ENCODE peak calls at places on chromosome 4, in ten cellular contexts. One of them, this sample, is unnamed.

GRCh38 chr4:140038031-140038533 is 115.9 kb downstream of the MAML3 start:
- DNase-seq in fibroblast of lung: peak; percentile 90
- DNase-seq in smooth muscle cell of the brain vasculature: no peak
- DNase-seq in activated CD4-positive, alpha-beta memory T cell treated with anti-CD3 and anti-CD28 coated beads for 36 hours: no peak
- DNase-seq in activated gamma-delta T cell treated with anti-CD3 and anti-CD28 coated beads, Interleukin-2, amount 50 U/mL, for 16 hours: no peak
- DNase-seq in AG09309: no peak
- DNase-seq in GM03348: no peak
- DNase-seq in heart left ventricle: no peak
- DNase-seq in AG04450: no peak
- DNase-seq in NCI-H69: peak; percentile 30
- DNase-seq in this sample: no peak

GRCh38 chr4:74109116-74109791 is 10.3 kb upstream of the CXCL2 start:
- DNase-seq in GM03348: peak; percentile 70
- DNase-seq in activated CD4-positive, alpha-beta memory T cell treated with anti-CD3 and anti-CD28 coated beads for 36 hours: no peak
- DNase-seq in activated gamma-delta T cell treated with anti-CD3 and anti-CD28 coated beads, Interleukin-2, amount 50 U/mL, for 16 hours: no peak
- DNase-seq in fibroblast of lung: peak; percentile 97
- DNase-seq in smooth muscle cell of the brain vasculature: no peak
- DNase-seq in heart left ventricle: peak; percentile 56
- DNase-seq in NCI-H69: no peak
- DNase-seq in AG04450: peak; percentile 74
- DNase-seq in AG09309: peak; percentile 94
- DNase-seq in this sample: no peak

GRCh38 chr4:70437212-70437611 is 34.8 kb upstream of the MUC7 start:
- DNase-seq in fibroblast of lung: no peak
- DNase-seq in NCI-H69: no peak
- DNase-seq in activated CD4-positive, alpha-beta memory T cell treated with anti-CD3 and anti-CD28 coated beads for 36 hours: no peak
- DNase-seq in AG09309: no peak
- DNase-seq in activated gamma-delta T cell treated with anti-CD3 and anti-CD28 coated beads, Interleukin-2, amount 50 U/mL, for 16 hours: no peak
- DNase-seq in GM03348: no peak
- DNase-seq in smooth muscle cell of the brain vasculature: no peak
- DNase-seq in AG04450: no peak
- DNase-seq in heart left ventricle: no peak
- DNase-seq in this sample: no peak

GRCh38 chr4:184434496-184435066 is 39.8 kb downstream of the IRF2 start:
- DNase-seq in activated CD4-positive, alpha-beta memory T cell treated with anti-CD3 and anti-CD28 coated beads for 36 hours: no peak
- DNase-seq in smooth muscle cell of the brain vasculature: no peak
- DNase-seq in activated gamma-delta T cell treated with anti-CD3 and anti-CD28 coated beads, Interleukin-2, amount 50 U/mL, for 16 hours: no peak
- DNase-seq in heart left ventricle: no peak
- DNase-seq in AG09309: no peak
- DNase-seq in GM03348: no peak
- DNase-seq in AG04450: no peak
- DNase-seq in fibroblast of lung: peak; percentile 24
- DNase-seq in NCI-H69: no peak
- DNase-seq in this sample: no peak

GRCh38 chr4:120517966-120518365 is 404.6 kb downstream of the PRDM5 start:
- DNase-seq in NCI-H69: peak; percentile 4
- DNase-seq in activated gamma-delta T cell treated with anti-CD3 and anti-CD28 coated beads, Interleukin-2, amount 50 U/mL, for 16 hours: no peak
- DNase-seq in fibroblast of lung: peak; percentile 69
- DNase-seq in heart left ventricle: peak; percentile 40
- DNase-seq in AG04450: peak; percentile 48
- DNase-seq in AG09309: peak; percentile 49
- DNase-seq in GM03348: peak; percentile 68
- DNase-seq in smooth muscle cell of the brain vasculature: peak; percentile 39
- DNase-seq in activated CD4-positive, alpha-beta memory T cell treated with anti-CD3 and anti-CD28 coated beads for 36 hours: no peak
- DNase-seq in this sample: no peak

GRCh38 chr4:123597586-123597985 is 201.0 kb downstream of the SPRY1 start:
- DNase-seq in AG04450: peak; percentile 21
- DNase-seq in activated gamma-delta T cell treated with anti-CD3 and anti-CD28 coated beads, Interleukin-2, amount 50 U/mL, for 16 hours: no peak
- DNase-seq in NCI-H69: no peak
- DNase-seq in heart left ventricle: no peak
- DNase-seq in activated CD4-positive, alpha-beta memory T cell treated with anti-CD3 and anti-CD28 coated beads for 36 hours: no peak
- DNase-seq in GM03348: peak; percentile 55
- DNase-seq in fibroblast of lung: peak; percentile 83
- DNase-seq in AG09309: peak; percentile 31
- DNase-seq in smooth muscle cell of the brain vasculature: no peak
- DNase-seq in this sample: no peak

GRCh38 chr4:73648478-73648877 is 28.2 kb upstream of the RASSF6 start:
- DNase-seq in AG09309: no peak
- DNase-seq in NCI-H69: peak; percentile 77
- DNase-seq in smooth muscle cell of the brain vasculature: no peak
- DNase-seq in activated CD4-positive, alpha-beta memory T cell treated with anti-CD3 and anti-CD28 coated beads for 36 hours: no peak
- DNase-seq in GM03348: no peak
- DNase-seq in heart left ventricle: no peak
- DNase-seq in fibroblast of lung: no peak
- DNase-seq in AG04450: no peak
- DNase-seq in activated gamma-delta T cell treated with anti-CD3 and anti-CD28 coated beads, Interleukin-2, amount 50 U/mL, for 16 hours: no peak
- DNase-seq in this sample: no peak

GRCh38 chr4:38510201-38510600 is 153.8 kb upstream of the KLF3 start:
- DNase-seq in fibroblast of lung: peak; percentile 16
- DNase-seq in NCI-H69: no peak
- DNase-seq in activated CD4-positive, alpha-beta memory T cell treated with anti-CD3 and anti-CD28 coated beads for 36 hours: no peak
- DNase-seq in AG09309: no peak
- DNase-seq in activated gamma-delta T cell treated with anti-CD3 and anti-CD28 coated beads, Interleukin-2, amount 50 U/mL, for 16 hours: no peak
- DNase-seq in heart left ventricle: no peak
- DNase-seq in AG04450: no peak
- DNase-seq in GM03348: no peak
- DNase-seq in smooth muscle cell of the brain vasculature: no peak
- DNase-seq in this sample: no peak

GRCh38 chr4:25504932-25505636 is 128.0 kb downstream of the ANAPC4 start:
- DNase-seq in heart left ventricle: no peak
- DNase-seq in fibroblast of lung: no peak
- DNase-seq in AG09309: no peak
- DNase-seq in smooth muscle cell of the brain vasculature: no peak
- DNase-seq in AG04450: no peak
- DNase-seq in activated gamma-delta T cell treated with anti-CD3 and anti-CD28 coated beads, Interleukin-2, amount 50 U/mL, for 16 hours: no peak
- DNase-seq in GM03348: no peak
- DNase-seq in activated CD4-positive, alpha-beta memory T cell treated with anti-CD3 and anti-CD28 coated beads for 36 hours: no peak
- DNase-seq in NCI-H69: no peak
- DNase-seq in this sample: no peak

GRCh38 chr4:147723316-147723715 is 8.6 kb upstream of the ARHGAP10 start:
- DNase-seq in AG04450: no peak
- DNase-seq in NCI-H69: no peak
- DNase-seq in fibroblast of lung: no peak
- DNase-seq in smooth muscle cell of the brain vasculature: no peak
- DNase-seq in GM03348: peak; percentile 43
- DNase-seq in AG09309: no peak
- DNase-seq in heart left ventricle: no peak
- DNase-seq in activated CD4-positive, alpha-beta memory T cell treated with anti-CD3 and anti-CD28 coated beads for 36 hours: no peak
- DNase-seq in activated gamma-delta T cell treated with anti-CD3 and anti-CD28 coated beads, Interleukin-2, amount 50 U/mL, for 16 hours: no peak
- DNase-seq in this sample: no peak

GRCh38 chr4:1330761-1331590 is 16.0 kb upstream of the UVSSA start:
- DNase-seq in NCI-H69: no peak
- DNase-seq in heart left ventricle: no peak
- DNase-seq in GM03348: no peak
- DNase-seq in fibroblast of lung: no peak
- DNase-seq in AG04450: no peak
- DNase-seq in AG09309: no peak
- DNase-seq in smooth muscle cell of the brain vasculature: no peak
- DNase-seq in activated CD4-positive, alpha-beta memory T cell treated with anti-CD3 and anti-CD28 coated beads for 36 hours: peak; percentile 72
- DNase-seq in activated gamma-delta T cell treated with anti-CD3 and anti-CD28 coated beads, Interleukin-2, amount 50 U/mL, for 16 hours: peak; percentile 54
- DNase-seq in this sample: no peak

GRCh38 chr4:101171747-101172146 is 175.6 kb downstream of the PPP3CA start:
- DNase-seq in NCI-H69: no peak
- DNase-seq in GM03348: no peak
- DNase-seq in AG04450: no peak
- DNase-seq in AG09309: no peak
- DNase-seq in activated CD4-positive, alpha-beta memory T cell treated with anti-CD3 and anti-CD28 coated beads for 36 hours: no peak
- DNase-seq in heart left ventricle: no peak
- DNase-seq in activated gamma-delta T cell treated with anti-CD3 and anti-CD28 coated beads, Interleukin-2, amount 50 U/mL, for 16 hours: no peak
- DNase-seq in smooth muscle cell of the brain vasculature: no peak
- DNase-seq in fibroblast of lung: peak; percentile 61
- DNase-seq in this sample: no peak

GRCh38 chr4:4840351-4840750 is 19.1 kb upstream of the MSX1 start:
- DNase-seq in activated gamma-delta T cell treated with anti-CD3 and anti-CD28 coated beads, Interleukin-2, amount 50 U/mL, for 16 hours: no peak
- DNase-seq in NCI-H69: no peak
- DNase-seq in AG09309: no peak
- DNase-seq in GM03348: no peak
- DNase-seq in AG04450: no peak
- DNase-seq in heart left ventricle: no peak
- DNase-seq in activated CD4-positive, alpha-beta memory T cell treated with anti-CD3 and anti-CD28 coated beads for 36 hours: no peak
- DNase-seq in fibroblast of lung: no peak
- DNase-seq in smooth muscle cell of the brain vasculature: no peak
- DNase-seq in this sample: no peak

GRCh38 chr4:173499568-173500535 is 30.2 kb downstream of the HAND2 start:
- DNase-seq in activated gamma-delta T cell treated with anti-CD3 and anti-CD28 coated beads, Interleukin-2, amount 50 U/mL, for 16 hours: no peak
- DNase-seq in smooth muscle cell of the brain vasculature: no peak
- DNase-seq in AG04450: no peak
- DNase-seq in NCI-H69: peak; percentile 23
- DNase-seq in activated CD4-positive, alpha-beta memory T cell treated with anti-CD3 and anti-CD28 coated beads for 36 hours: no peak
- DNase-seq in heart left ventricle: no peak
- DNase-seq in GM03348: no peak
- DNase-seq in fibroblast of lung: no peak
- DNase-seq in AG09309: no peak
- DNase-seq in this sample: no peak

GRCh38 chr4:106864231-106864630 is 171.9 kb downstream of the DKK2 start:
- DNase-seq in activated CD4-positive, alpha-beta memory T cell treated with anti-CD3 and anti-CD28 coated beads for 36 hours: no peak
- DNase-seq in heart left ventricle: no peak
- DNase-seq in AG09309: peak; percentile 44
- DNase-seq in NCI-H69: no peak
- DNase-seq in activated gamma-delta T cell treated with anti-CD3 and anti-CD28 coated beads, Interleukin-2, amount 50 U/mL, for 16 hours: no peak
- DNase-seq in AG04450: no peak
- DNase-seq in fibroblast of lung: peak; percentile 86
- DNase-seq in GM03348: peak; percentile 54
- DNase-seq in smooth muscle cell of the brain vasculature: peak; percentile 36
- DNase-seq in this sample: no peak

GRCh38 chr4:38677466-38677865 is 13.5 kb downstream of the KLF3 start:
- DNase-seq in activated gamma-delta T cell treated with anti-CD3 and anti-CD28 coated beads, Interleukin-2, amount 50 U/mL, for 16 hours: no peak
- DNase-seq in fibroblast of lung: no peak
- DNase-seq in GM03348: no peak
- DNase-seq in activated CD4-positive, alpha-beta memory T cell treated with anti-CD3 and anti-CD28 coated beads for 36 hours: no peak
- DNase-seq in AG09309: no peak
- DNase-seq in smooth muscle cell of the brain vasculature: no peak
- DNase-seq in NCI-H69: no peak
- DNase-seq in heart left ventricle: no peak
- DNase-seq in AG04450: no peak
- DNase-seq in this sample: no peak

GRCh38 chr4:2510351-2511259 is 25.8 kb upstream of the FAM193A start:
- DNase-seq in GM03348: no peak
- DNase-seq in activated CD4-positive, alpha-beta memory T cell treated with anti-CD3 and anti-CD28 coated beads for 36 hours: no peak
- DNase-seq in heart left ventricle: no peak
- DNase-seq in NCI-H69: no peak
- DNase-seq in AG04450: no peak
- DNase-seq in fibroblast of lung: no peak
- DNase-seq in smooth muscle cell of the brain vasculature: no peak
- DNase-seq in AG09309: no peak
- DNase-seq in activated gamma-delta T cell treated with anti-CD3 and anti-CD28 coated beads, Interleukin-2, amount 50 U/mL, for 16 hours: no peak
- DNase-seq in this sample: no peak

GRCh38 chr4:4659871-4660651 is 118.2 kb upstream of the STX18 start:
- DNase-seq in GM03348: peak; percentile 92
- DNase-seq in NCI-H69: no peak
- DNase-seq in heart left ventricle: no peak
- DNase-seq in fibroblast of lung: peak; percentile 94
- DNase-seq in smooth muscle cell of the brain vasculature: peak; percentile 78
- DNase-seq in AG04450: peak; percentile 74
- DNase-seq in activated CD4-positive, alpha-beta memory T cell treated with anti-CD3 and anti-CD28 coated beads for 36 hours: no peak
- DNase-seq in activated gamma-delta T cell treated with anti-CD3 and anti-CD28 coated beads, Interleukin-2, amount 50 U/mL, for 16 hours: no peak
- DNase-seq in AG09309: peak; percentile 61
- DNase-seq in this sample: no peak

GRCh38 chr4:7792616-7793015 is 147.0 kb downstream of the AFAP1 start:
- DNase-seq in AG09309: no peak
- DNase-seq in activated gamma-delta T cell treated with anti-CD3 and anti-CD28 coated beads, Interleukin-2, amount 50 U/mL, for 16 hours: no peak
- DNase-seq in heart left ventricle: no peak
- DNase-seq in GM03348: no peak
- DNase-seq in smooth muscle cell of the brain vasculature: no peak
- DNase-seq in NCI-H69: no peak
- DNase-seq in fibroblast of lung: peak; percentile 41
- DNase-seq in activated CD4-positive, alpha-beta memory T cell treated with anti-CD3 and anti-CD28 coated beads for 36 hours: no peak
- DNase-seq in AG04450: no peak
- DNase-seq in this sample: no peak

GRCh38 chr4:34181311-34181808 is 2063.0 kb downstream of the ARAP2 start:
- DNase-seq in activated CD4-positive, alpha-beta memory T cell treated with anti-CD3 and anti-CD28 coated beads for 36 hours: no peak
- DNase-seq in NCI-H69: no peak
- DNase-seq in smooth muscle cell of the brain vasculature: no peak
- DNase-seq in activated gamma-delta T cell treated with anti-CD3 and anti-CD28 coated beads, Interleukin-2, amount 50 U/mL, for 16 hours: no peak
- DNase-seq in fibroblast of lung: peak; percentile 90
- DNase-seq in AG04450: peak; percentile 52
- DNase-seq in heart left ventricle: no peak
- DNase-seq in AG09309: peak; percentile 90
- DNase-seq in GM03348: peak; percentile 63
- DNase-seq in this sample: no peak

GRCh38 chr4:2132438-2132837 is 73.3 kb downstream of the NAT8L start:
- DNase-seq in AG04450: no peak
- DNase-seq in activated gamma-delta T cell treated with anti-CD3 and anti-CD28 coated beads, Interleukin-2, amount 50 U/mL, for 16 hours: no peak
- DNase-seq in GM03348: no peak
- DNase-seq in activated CD4-positive, alpha-beta memory T cell treated with anti-CD3 and anti-CD28 coated beads for 36 hours: no peak
- DNase-seq in AG09309: no peak
- DNase-seq in smooth muscle cell of the brain vasculature: no peak
- DNase-seq in NCI-H69: no peak
- DNase-seq in heart left ventricle: no peak
- DNase-seq in fibroblast of lung: no peak
- DNase-seq in this sample: no peak